ENCODE peak calls at places on chromosomes 13 and 19, in five cellular contexts. One of them, this sample, is unnamed.

GRCh38 chr13:113545931-113546516 is 38.5 kb upstream of the TFDP1 start:
- DNase-seq in breast epithelium: no peak
- DNase-seq in ovary: no peak
- DNase-seq in IMR-90: no peak
- DNase-seq in body of pancreas: peak; percentile 8
- DNase-seq in this sample: peak; percentile 18

GRCh38 chr13:52847682-52848432 is 583 bp downstream of the PCDH8 start:
- DNase-seq in ovary: no peak
- DNase-seq in breast epithelium: no peak
- DNase-seq in IMR-90: no peak
- DNase-seq in body of pancreas: no peak
- DNase-seq in this sample: no peak

GRCh38 chr13:40146063-40146462 is 490.6 kb downstream of the COG6 start:
- DNase-seq in IMR-90: no peak
- DNase-seq in body of pancreas: no peak
- DNase-seq in breast epithelium: no peak
- DNase-seq in ovary: no peak
- DNase-seq in this sample: no peak

GRCh38 chr13:41835871-41836270 is 125.0 kb downstream of the VWA8 start:
- DNase-seq in body of pancreas: no peak
- DNase-seq in breast epithelium: no peak
- DNase-seq in ovary: no peak
- DNase-seq in IMR-90: peak; percentile 84
- DNase-seq in this sample: no peak

GRCh38 chr19:31340059-31341025 is 8.9 kb downstream of the TSHZ3 start:
- DNase-seq in IMR-90: peak; percentile 62
- DNase-seq in body of pancreas: no peak
- DNase-seq in ovary: peak; percentile 49
- DNase-seq in breast epithelium: no peak
- DNase-seq in this sample: peak; percentile 28

GRCh38 chr19:6278740-6279619 is 795 bp downstream of the MLLT1 start:
- DNase-seq in IMR-90: no peak
- DNase-seq in body of pancreas: peak; percentile 29
- DNase-seq in ovary: peak; percentile 62
- DNase-seq in breast epithelium: no peak
- DNase-seq in this sample: no peak

GRCh38 chr13:99977912-99978780 is 3.4 kb upstream of the ZIC2 start:
- DNase-seq in breast epithelium: no peak
- DNase-seq in IMR-90: no peak
- DNase-seq in ovary: no peak
- DNase-seq in body of pancreas: no peak
- DNase-seq in this sample: no peak

GRCh38 chr19:33214621-33215020 is 11.0 kb downstream of the SLC7A10 start:
- DNase-seq in IMR-90: peak; percentile 35
- DNase-seq in body of pancreas: no peak
- DNase-seq in breast epithelium: no peak
- DNase-seq in ovary: no peak
- DNase-seq in this sample: peak; percentile 21

GRCh38 chr13:57631607-57632275 is at the start of gene PCDH17:
- DNase-seq in body of pancreas: peak; percentile 33
- DNase-seq in IMR-90: no peak
- DNase-seq in ovary: no peak
- DNase-seq in breast epithelium: no peak
- DNase-seq in this sample: peak; percentile 56

GRCh38 chr19:19064811-19065745 is 1.3 kb downstream of the SLC25A42 start:
- DNase-seq in breast epithelium: no peak
- DNase-seq in IMR-90: no peak
- DNase-seq in body of pancreas: no peak
- DNase-seq in ovary: no peak
- DNase-seq in this sample: peak; percentile 48

GRCh38 chr19:7783991-7784421 is 21.0 kb downstream of the CLEC4M start:
- DNase-seq in body of pancreas: no peak
- DNase-seq in ovary: no peak
- DNase-seq in IMR-90: peak; percentile 72
- DNase-seq in breast epithelium: no peak
- DNase-seq in this sample: no peak

GRCh38 chr13:110092869-110093268 is 214.1 kb downstream of the COL4A1 start:
- DNase-seq in breast epithelium: no peak
- DNase-seq in IMR-90: peak; percentile 52
- DNase-seq in ovary: no peak
- DNase-seq in body of pancreas: no peak
- DNase-seq in this sample: no peak

GRCh38 chr19:33161201-33161600 is 29.3 kb downstream of the WDR88 start:
- DNase-seq in IMR-90: no peak
- DNase-seq in breast epithelium: no peak
- DNase-seq in body of pancreas: no peak
- DNase-seq in ovary: no peak
- DNase-seq in this sample: no peak

GRCh38 chr13:81582381-81582780 is 1241.5 kb upstream of the SPRY2 start:
- DNase-seq in body of pancreas: no peak
- DNase-seq in ovary: no peak
- DNase-seq in IMR-90: no peak
- DNase-seq in breast epithelium: no peak
- DNase-seq in this sample: no peak

GRCh38 chr19:6228523-6229215 is 51.1 kb downstream of the MLLT1 start:
- DNase-seq in body of pancreas: no peak
- DNase-seq in IMR-90: no peak
- DNase-seq in ovary: no peak
- DNase-seq in breast epithelium: no peak
- DNase-seq in this sample: no peak

GRCh38 chr13:60397693-60398437 is 845 bp downstream of the TDRD3 start:
- DNase-seq in body of pancreas: peak; percentile 61
- DNase-seq in IMR-90: peak; percentile 67
- DNase-seq in breast epithelium: peak; percentile 29
- DNase-seq in ovary: peak; percentile 62
- DNase-seq in this sample: peak; percentile 69

GRCh38 chr13:24502567-24503375 is 9.8 kb downstream of the PARP4 start:
- DNase-seq in IMR-90: peak; percentile 53
- DNase-seq in breast epithelium: peak; percentile 22
- DNase-seq in body of pancreas: no peak
- DNase-seq in ovary: no peak
- DNase-seq in this sample: no peak

GRCh38 chr13:27822873-27823311 is 30.6 kb downstream of the GSX1 start:
- DNase-seq in body of pancreas: no peak
- DNase-seq in IMR-90: no peak
- DNase-seq in ovary: no peak
- DNase-seq in breast epithelium: no peak
- DNase-seq in this sample: no peak

GRCh38 chr13:28707629-28708427 is 10.9 kb downstream of the SLC46A3 start:
- DNase-seq in ovary: no peak
- DNase-seq in breast epithelium: no peak
- DNase-seq in IMR-90: peak; percentile 92
- DNase-seq in body of pancreas: no peak
- DNase-seq in this sample: no peak

GRCh38 chr13:24284876-24285275 is 24.5 kb upstream of the C1QTNF9 start:
- DNase-seq in breast epithelium: no peak
- DNase-seq in IMR-90: no peak
- DNase-seq in body of pancreas: no peak
- DNase-seq in ovary: no peak
- DNase-seq in this sample: no peak

GRCh38 chr13:30615851-30616311 is 1.8 kb upstream of the USPL1 start:
- DNase-seq in body of pancreas: no peak
- DNase-seq in ovary: no peak
- DNase-seq in IMR-90: peak; percentile 41
- DNase-seq in breast epithelium: no peak
- DNase-seq in this sample: no peak

GRCh38 chr13:99408703-99409000 is 92.6 kb upstream of the TM9SF2 start:
- DNase-seq in breast epithelium: no peak
- DNase-seq in IMR-90: no peak
- DNase-seq in body of pancreas: no peak
- DNase-seq in ovary: no peak
- DNase-seq in this sample: no peak

GRCh38 chr13:111914241-111915103 is 152.5 kb upstream of the SOX1 start:
- DNase-seq in ovary: no peak
- DNase-seq in IMR-90: no peak
- DNase-seq in body of pancreas: peak; percentile 4
- DNase-seq in breast epithelium: no peak
- DNase-seq in this sample: peak; percentile 3

GRCh38 chr13:51874651-51875050 is 12.9 kb downstream of the CCDC70 start:
- DNase-seq in breast epithelium: no peak
- DNase-seq in ovary: no peak
- DNase-seq in IMR-90: no peak
- DNase-seq in body of pancreas: no peak
- DNase-seq in this sample: no peak

GRCh38 chr19:45676851-45677263 is 8.8 kb downstream of the GIPR start:
- DNase-seq in ovary: no peak
- DNase-seq in IMR-90: no peak
- DNase-seq in breast epithelium: peak; percentile 34
- DNase-seq in body of pancreas: peak; percentile 57
- DNase-seq in this sample: no peak

GRCh38 chr19:42253245-42254082 is 1.5 kb downstream of the ERF start:
- DNase-seq in body of pancreas: peak; percentile 64
- DNase-seq in ovary: peak; percentile 79
- DNase-seq in IMR-90: peak; percentile 26
- DNase-seq in breast epithelium: peak; percentile 66
- DNase-seq in this sample: peak; percentile 59

GRCh38 chr13:58994778-58995177 is 1169.0 kb downstream of the DIAPH3 start:
- DNase-seq in IMR-90: no peak
- DNase-seq in body of pancreas: no peak
- DNase-seq in breast epithelium: no peak
- DNase-seq in ovary: no peak
- DNase-seq in this sample: no peak

GRCh38 chr19:55117636-55118391 is at the start of gene PPP1R12C:
- DNase-seq in breast epithelium: peak; percentile 97
- DNase-seq in body of pancreas: peak; percentile 98
- DNase-seq in ovary: peak; percentile 98
- DNase-seq in IMR-90: peak; percentile 99
- DNase-seq in this sample: peak; percentile 99
- TF ChIP-seq POLR2A in breast epithelium: no peak
- TF ChIP-seq POLR2A in body of pancreas: no peak
- TF ChIP-seq POLR2A in ovary: no peak
- TF ChIP-seq POLR2A in IMR-90: no peak
- TF ChIP-seq POLR2A in this sample: no peak

GRCh38 chr19:51219307-51219706 is 5.6 kb upstream of the CD33 start:
- DNase-seq in breast epithelium: no peak
- DNase-seq in body of pancreas: no peak
- DNase-seq in ovary: no peak
- DNase-seq in IMR-90: no peak
- DNase-seq in this sample: no peak

GRCh38 chr19:51227324-51227723 is 2.4 kb downstream of the CD33 start:
- DNase-seq in breast epithelium: no peak
- DNase-seq in IMR-90: no peak
- DNase-seq in ovary: no peak
- DNase-seq in body of pancreas: no peak
- DNase-seq in this sample: no peak

GRCh38 chr19:51226068-51226467 is 1.2 kb downstream of the CD33 start:
- DNase-seq in ovary: no peak
- DNase-seq in body of pancreas: no peak
- DNase-seq in IMR-90: no peak
- DNase-seq in breast epithelium: no peak
- DNase-seq in this sample: no peak

GRCh38 chr19:51224163-51224641 is 678 bp upstream of the CD33 start:
- DNase-seq in ovary: no peak
- DNase-seq in body of pancreas: no peak
- DNase-seq in breast epithelium: no peak
- DNase-seq in IMR-90: no peak
- DNase-seq in this sample: no peak
- H3K4me3 ChIP-seq in ovary: no peak overlapping the region
- H3K4me3 ChIP-seq in body of pancreas: no peak overlapping the region
- H3K4me3 ChIP-seq in breast epithelium: no peak overlapping the region
- H3K4me3 ChIP-seq in IMR-90: no peak overlapping the region
- H3K4me3 ChIP-seq in this sample: no peak overlapping the region

DNA sequence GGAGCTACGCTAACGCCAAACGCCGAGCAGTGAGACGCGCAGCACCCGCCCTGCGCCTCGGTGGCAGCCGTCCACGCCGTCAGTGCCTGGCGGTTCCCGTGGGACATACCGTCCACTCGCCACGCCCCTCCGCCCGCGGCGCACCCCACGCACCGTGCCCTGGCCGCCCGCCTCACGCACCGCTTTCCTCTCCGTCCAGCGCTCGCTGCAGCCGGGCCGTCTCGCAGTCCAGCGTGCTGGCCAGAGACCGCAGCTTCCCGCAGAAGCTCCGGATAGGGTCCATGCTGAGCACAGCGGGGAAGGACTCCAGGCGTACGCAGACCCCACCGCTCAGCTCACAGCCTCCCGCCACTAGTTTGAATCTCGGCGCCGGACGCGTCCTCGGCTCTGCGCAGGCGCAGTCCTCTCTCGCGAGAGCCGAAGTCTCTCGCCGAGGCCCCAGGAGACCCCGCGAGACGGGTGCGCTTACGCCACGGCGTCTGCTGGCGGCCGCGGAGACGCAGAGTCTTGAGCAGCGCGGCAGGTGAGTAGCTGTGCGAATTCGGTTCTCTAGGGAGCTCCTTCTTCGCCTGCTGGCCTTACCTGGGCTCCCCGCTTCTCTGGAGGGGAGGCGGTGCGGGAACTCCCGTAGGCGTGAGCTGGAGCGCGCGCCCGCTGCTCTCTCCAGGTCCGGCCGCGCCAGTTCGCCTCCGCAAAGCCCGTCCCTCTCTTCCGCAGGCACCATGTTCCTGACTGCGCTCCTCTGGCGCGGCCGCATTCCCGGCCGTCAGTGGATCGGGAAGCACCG is at the start of the genes MRPL57 and SKA3:
- DNase-seq in body of pancreas: peak; percentile 92
- DNase-seq in ovary: peak; percentile 93
- DNase-seq in breast epithelium: peak; percentile 87
- DNase-seq in IMR-90: peak; percentile 91
- DNase-seq in this sample: peak; percentile 93
- TF ChIP-seq POLR2A in body of pancreas: peak; percentile 93
- TF ChIP-seq POLR2A in ovary: peak; percentile 89
- TF ChIP-seq POLR2A in breast epithelium: peak; percentile 81
- TF ChIP-seq POLR2A in IMR-90: peak; percentile 85
- TF ChIP-seq POLR2A in this sample: peak; percentile 95

DNA sequence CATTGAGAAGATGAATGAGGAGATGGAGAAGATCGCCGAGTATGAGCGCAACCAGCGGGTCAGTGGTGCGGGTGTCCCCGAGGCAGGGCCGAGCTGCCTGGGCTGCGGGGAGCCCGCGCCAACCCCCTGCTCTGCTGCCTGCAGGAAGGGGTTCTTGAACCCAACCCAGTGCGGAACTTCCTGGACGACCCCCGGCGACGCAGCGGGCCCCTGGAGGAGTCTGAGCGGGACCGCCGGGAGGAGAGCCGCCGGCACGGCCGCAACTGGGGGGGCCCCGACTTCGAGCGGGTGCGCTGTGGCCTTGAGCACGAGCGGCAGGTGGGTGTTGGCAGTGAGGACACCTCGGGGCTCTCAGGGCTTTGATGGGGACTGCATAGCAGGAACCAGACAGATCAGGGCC is 8.3 kb downstream of the CCDC9 start:
- DNase-seq in ovary: no peak
- DNase-seq in body of pancreas: no peak
- DNase-seq in IMR-90: no peak
- DNase-seq in breast epithelium: no peak
- DNase-seq in this sample: no peak
- H3K4me3 ChIP-seq in ovary: no peak overlapping the region
- H3K4me3 ChIP-seq in body of pancreas: no peak overlapping the region
- H3K4me3 ChIP-seq in IMR-90: no peak overlapping the region
- H3K4me3 ChIP-seq in breast epithelium: no peak overlapping the region
- H3K4me3 ChIP-seq in this sample: no peak overlapping the region

This sample was measured in heart left ventricle.